ENCODE peak calls at places on chromosomes 2 and 18, in four cellular contexts. V is astrocyte of the spinal cord, W is neural crest cell, C is stomach. R is an unnamed sample.

GRCh38 chr2:211133766-211134165 is 577.4 kb downstream of the CPS1 start:
- DNase-seq in V (no peak), W (no peak), C (no peak), R (no peak)

GRCh38 chr18:32450026-32450681 is 20.5 kb downstream of the GAREM1 start:
- DNase-seq in V (no peak), W (no peak), C (no peak), R (no peak)

GRCh38 chr2:174522553-174522952 is 35.7 kb upstream of the GPR155 start:
- DNase-seq in V (no peak), W (no peak), C (no peak), R (no peak)

GRCh38 chr2:207289295-207290018 is 123.7 kb upstream of the KLF7 start:
- DNase-seq in V (no peak), W (no peak), C (no peak), R (no peak)

GRCh38 chr18:75221397-75221796 is 10.8 kb downstream of the TSHZ1 start:
- DNase-seq in V (peak; percentile 55), W (no peak), C (no peak), R (no peak)

GRCh38 chr2:234137400-234138014 is 87.0 kb downstream of the SPP2 start:
- DNase-seq in V (peak; percentile 85), W (no peak), C (no peak), R (no peak)

GRCh38 chr2:13901526-13901925 is 731.0 kb upstream of the LRATD1 start:
- DNase-seq in V (no peak), W (no peak), C (no peak), R (no peak)

GRCh38 chr2:181146171-181146570 is 165.8 kb downstream of the UBE2E3 start:
- DNase-seq in V (no peak), W (no peak), C (no peak), R (no peak)

GRCh38 chr2:71948781-71949536 is 198.7 kb downstream of the CYP26B1 start:
- DNase-seq in V (no peak), W (no peak), C (no peak), R (no peak)

GRCh38 chr2:32865399-32866068 is 81.2 kb upstream of the LTBP1 start:
- DNase-seq in V (peak; percentile 88), W (no peak), C (no peak), R (no peak)

GRCh38 chr2:35846-36245 is 10.5 kb downstream of the FAM110C start:
- DNase-seq in V (no peak), W (no peak), C (peak; percentile 75), R (no peak)

GRCh38 chr2:174158003-174158402 is 90.3 kb downstream of the OLA1 start:
- DNase-seq in V (peak; percentile 33), W (peak; percentile 26), C (no peak), R (no peak)

GRCh38 chr2:216858312-216858711 is 1.6 kb downstream of the TNP1 start:
- DNase-seq in V (no peak), W (no peak), C (no peak), R (no peak)

GRCh38 chr2:150570712-150571111 is 83.2 kb upstream of the RND3 start:
- DNase-seq in V (peak; percentile 75), W (no peak), C (no peak), R (no peak)

GRCh38 chr18:5093902-5094301 is 103.2 kb downstream of the AKAIN1 start:
- DNase-seq in V (no peak), W (no peak), C (no peak), R (no peak)

GRCh38 chr2:223109341-223109740 is 57.4 kb downstream of the KCNE4 start:
- DNase-seq in V (peak; percentile 70), W (no peak), C (no peak), R (no peak)

GRCh38 chr18:5997361-5997760 is 102.0 kb upstream of the TMEM200C start:
- DNase-seq in V (no peak), W (no peak), C (no peak), R (no peak)

GRCh38 chr2:210302326-210302725 is 12.6 kb downstream of the MYL1 start:
- DNase-seq in V (peak; percentile 79), W (no peak), C (no peak), R (no peak)

GRCh38 chr2:144456680-144457079 is 63.2 kb downstream of the ZEB2 start:
- DNase-seq in V (peak; percentile 73), W (no peak), C (no peak), R (no peak)

GRCh38 chr2:213834331-213834730 is 550.1 kb downstream of the SPAG16 start:
- DNase-seq in V (peak; percentile 79), W (no peak), C (no peak), R (no peak)

GRCh38 chr18:58067611-58068010 is 23.6 kb downstream of the NEDD4L start:
- DNase-seq in V (no peak), W (no peak), C (no peak), R (no peak)

GRCh38 chr2:70029814-70030409 is 57.4 kb upstream of the PCBP1 start:
- DNase-seq in V (peak; percentile 24), W (no peak), C (peak; percentile 38), R (no peak)

GRCh38 chr18:40849856-40850255 is 1105.2 kb upstream of the PIK3C3 start:
- DNase-seq in V (no peak), W (no peak), C (no peak), R (no peak)

GRCh38 chr18:10771053-10771709 is 245.4 kb downstream of the NAPG start:
- DNase-seq in V (peak; percentile 14), W (no peak), C (no peak), R (no peak)

GRCh38 chr18:74166397-74166796 is 18.1 kb downstream of the TIMM21 start:
- DNase-seq in V (no peak), W (no peak), C (no peak), R (no peak)

GRCh38 chr2:120434487-120434886 is 88.6 kb downstream of the INHBB start:
- DNase-seq in V (no peak), W (no peak), C (no peak), R (no peak)

GRCh38 chr2:10452334-10452733 is 4.2 kb upstream of the ODC1 start:
- DNase-seq in V (peak; percentile 69), W (no peak), C (peak; percentile 91), R (no peak)

GRCh38 chr2:240624011-240624949 is 1.0 kb upstream of the GPR35 start:
- DNase-seq in V (no peak), W (no peak), C (no peak), R (no peak)
- TF ChIP-seq CTCF in V (no peak), W (no peak), C (no peak), R (no peak)

DNA sequence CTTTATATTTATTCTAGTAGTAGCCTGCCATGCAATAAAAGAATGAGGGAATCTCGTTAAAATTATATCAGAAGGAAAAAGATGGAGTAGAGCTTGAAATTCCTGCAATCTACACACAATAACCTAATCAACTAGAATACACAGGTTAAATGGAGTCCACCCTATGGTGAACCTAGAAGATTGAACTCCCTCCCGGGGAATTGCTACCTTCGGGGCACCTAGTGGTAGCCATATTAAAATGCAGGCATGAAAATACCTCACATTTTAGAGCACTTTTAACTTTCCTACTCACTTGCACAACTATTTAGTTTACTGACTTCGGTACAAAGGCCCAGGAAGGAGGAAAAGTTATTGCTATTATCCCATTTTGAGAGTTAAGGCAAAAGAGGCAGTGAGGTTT is 174.5 kb downstream of the SS18 start:
- DNase-seq in V (no peak), W (no peak), C (no peak), R (no peak)
- TF ChIP-seq CTCF in V (no peak), W (peak; percentile 40), C (no peak), R (peak; percentile 39)

GRCh38 chr18:3585656-3586509 is 135.9 kb downstream of the TGIF1 start:
- DNase-seq in V (peak; percentile 72), W (peak; percentile 79), C (peak; percentile 88), R (peak; percentile 49)
- TF ChIP-seq CTCF in V (peak; percentile 78), W (peak; percentile 81), C (peak; percentile 78), R (peak; percentile 71)

GRCh38 chr18:72174972-72175649 is 369.0 kb downstream of the CBLN2 start:
- DNase-seq in V (no peak), W (no peak), C (no peak), R (no peak)
- TF ChIP-seq CTCF in V (no peak), W (no peak), C (no peak), R (no peak)

DNA sequence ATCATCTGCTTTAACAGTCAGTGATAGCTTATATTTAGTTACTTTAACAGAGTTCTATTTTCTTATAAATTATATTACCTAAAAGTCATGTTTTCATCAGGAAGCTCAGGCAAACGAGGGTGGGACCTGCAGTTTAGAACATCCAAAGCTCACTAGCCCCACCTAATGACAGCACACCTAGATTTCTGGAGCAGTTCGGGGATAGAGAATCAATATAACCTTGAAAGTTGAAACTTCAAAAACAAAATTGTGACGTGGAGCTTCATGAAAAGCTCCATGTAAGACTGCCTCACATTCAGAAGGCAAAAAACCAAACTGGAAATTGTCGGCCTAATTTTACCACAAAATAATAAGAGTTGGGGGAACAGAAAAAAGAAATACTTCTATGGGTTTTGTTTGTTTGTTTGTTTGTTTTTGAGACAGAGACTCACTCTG is 185.9 kb upstream of the CCDC150 start:
- DNase-seq in V (peak; percentile 70), W (no peak), C (no peak), R (no peak)
- TF ChIP-seq CTCF in V (peak; percentile 76), W (peak; percentile 64), C (peak; percentile 15), R (peak; percentile 48)

GRCh38 chr18:3121256-3121655 is 98.5 kb downstream of the MYOM1 start:
- DNase-seq in V (no peak), W (no peak), C (no peak), R (no peak)
- TF ChIP-seq CTCF in V (no peak), W (no peak), C (no peak), R (no peak)

DNA sequence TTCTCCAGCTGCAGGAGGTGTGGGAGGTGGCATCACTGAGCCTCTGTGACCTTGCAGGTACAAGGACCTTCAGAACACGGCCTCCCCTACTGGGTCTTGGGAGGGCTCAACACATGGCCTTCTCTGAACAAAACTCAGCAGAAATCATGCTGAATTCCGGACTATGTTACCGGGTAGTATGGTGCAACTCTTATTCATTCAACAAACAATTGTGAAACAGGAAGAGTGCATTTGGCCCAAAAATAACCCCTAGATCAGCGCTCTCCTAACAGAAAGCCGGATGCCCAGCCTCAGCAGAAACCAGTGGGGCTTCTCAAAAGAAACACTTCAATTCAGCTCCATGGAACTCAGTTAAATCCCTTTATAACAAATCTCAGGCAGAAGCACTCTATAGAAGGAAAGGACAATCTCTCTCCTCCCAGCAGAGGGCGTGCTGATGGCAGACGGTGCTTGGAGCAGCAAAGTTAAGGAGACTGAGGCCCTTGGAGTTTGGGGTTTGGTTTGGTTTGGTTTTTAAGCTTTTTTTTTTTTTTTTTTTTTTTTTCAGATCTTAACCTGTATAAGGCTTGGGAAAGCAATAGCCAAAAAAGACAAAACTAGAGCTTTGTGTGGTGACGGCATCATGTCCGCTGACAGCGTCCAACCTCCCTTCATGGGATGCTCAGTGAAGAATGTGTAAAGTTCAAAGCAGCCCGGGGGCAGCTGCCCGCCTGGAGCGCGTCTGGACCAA is 104.2 kb upstream of the SALL3 start:
- DNase-seq in V (no peak), W (peak; percentile 25), C (no peak), R (no peak)
- TF ChIP-seq CTCF in V (peak; percentile 8), W (peak; percentile 68), C (peak; percentile 26), R (peak; percentile 64)

GRCh38 chr2:130342533-130343275 is at the start of gene IMP4:
- DNase-seq in V (peak; percentile 100), W (peak; percentile 80), C (peak; percentile 97), R (peak; percentile 85)
- TF ChIP-seq CTCF in V (peak; percentile 45), W (peak; percentile 57), C (peak; percentile 24), R (peak; percentile 48)

R was measured in progenitor cell of endocrine pancreas.